ENCODE peak calls at places on chromosomes 12 and 14, in six cellular contexts. S is GM12878, H is right lobe of liver, A is gastrocnemius medialis, W is upper lobe of left lung, R is HepG2. L is an unnamed sample.
A peak's percentile ranks its signal among the peaks of the same experiment; 100 is the strongest.

GRCh38 chr12:94109154-94109553 is 39.2 kb upstream of the PLXNC1 start:
- ATAC-seq in S (peak; percentile 76), H (no peak), A (no peak), W (no peak), R (no peak), L (peak; percentile 5)

GRCh38 chr12:59874781-59875180 is 279.0 kb downstream of the SLC16A7 start:
- ATAC-seq in S (no peak), H (no peak), A (no peak), W (no peak), R (no peak), L (no peak)

GRCh38 chr14:94517248-94517640 is 8.0 kb upstream of the SERPINA12 start:
- ATAC-seq in S (no peak), H (no peak), A (no peak), W (no peak), R (no peak), L (no peak)

GRCh38 chr14:61602733-61603077 is 92.6 kb upstream of the HIF1A start:
- ATAC-seq in S (peak; percentile 21), H (no peak), A (no peak), W (no peak), R (peak; percentile 82), L (no peak)

GRCh38 chr14:60349663-60350365 is 100.8 kb downstream of the PPM1A start:
- ATAC-seq in S (peak; percentile 81), H (peak; percentile 79), A (peak; percentile 62), W (no peak), R (peak; percentile 83), L (no peak)

GRCh38 chr14:68255697-68256178 is 436.2 kb downstream of the RAD51B start:
- ATAC-seq in S (no peak), H (no peak), A (no peak), W (no peak), R (no peak), L (no peak)

GRCh38 chr12:6635375-6635855 is 344 bp downstream of the LPAR5 start:
- ATAC-seq in S (peak; percentile 55), H (peak; percentile 11), A (no peak), W (no peak), R (peak; percentile 6), L (no peak)

GRCh38 chr14:66425402-66425801 is 60.8 kb upstream of the CCDC196 start:
- ATAC-seq in S (no peak), H (peak; percentile 87), A (peak; percentile 99), W (no peak), R (no peak), L (no peak)

GRCh38 chr14:33704486-33704885 is 246.4 kb downstream of the EGLN3 start:
- ATAC-seq in S (peak; percentile 43), H (no peak), A (no peak), W (no peak), R (no peak), L (no peak)

GRCh38 chr12:29110506-29111442 is 38.3 kb upstream of the FAR2 start:
- ATAC-seq in S (peak; percentile 41), H (no peak), A (no peak), W (no peak), R (no peak), L (no peak)

GRCh38 chr12:56223571-56224101 is 506 bp upstream of the NABP2 start:
- ATAC-seq in S (no peak), H (no peak), A (no peak), W (no peak), R (no peak), L (no peak)

GRCh38 chr12:52390739-52391617 is 5.5 kb upstream of the KRT84 start:
- ATAC-seq in S (peak; percentile 62), H (peak; percentile 40), A (no peak), W (peak; percentile 37), R (peak; percentile 77), L (no peak)

GRCh38 chr12:92478692-92479091 is 224.1 kb upstream of the PLEKHG7 start:
- ATAC-seq in S (no peak), H (no peak), A (no peak), W (no peak), R (no peak), L (no peak)

GRCh38 chr12:47698055-47698454 is 7.8 kb downstream of the RPAP3 start:
- ATAC-seq in S (peak; percentile 81), H (no peak), A (no peak), W (no peak), R (no peak), L (no peak)

GRCh38 chr12:89451876-89452275 is 72.7 kb downstream of the GALNT4 start:
- ATAC-seq in S (no peak), H (peak; percentile 54), A (no peak), W (no peak), R (no peak), L (peak; percentile 49)

GRCh38 chr12:115140981-115141380 is 457.0 kb upstream of the TBX3 start:
- ATAC-seq in S (no peak), H (no peak), A (no peak), W (no peak), R (no peak), L (no peak)

GRCh38 chr12:113932411-113933196 is 33.5 kb downstream of the RBM19 start:
- ATAC-seq in S (no peak), H (peak; percentile 99), A (no peak), W (no peak), R (peak; percentile 71), L (peak; percentile 44)

GRCh38 chr14:31944256-31945073 is 132.6 kb upstream of the ARHGAP5 start:
- ATAC-seq in S (peak; percentile 48), H (no peak), A (no peak), W (no peak), R (peak; percentile 92), L (no peak)

GRCh38 chr12:116257213-116257612 is 20.3 kb downstream of the MED13L start:
- ATAC-seq in S (peak; percentile 50), H (no peak), A (peak; percentile 87), W (peak; percentile 73), R (no peak), L (peak; percentile 70)

GRCh38 chr12:3171195-3171591 is 94.0 kb downstream of the TSPAN9 start:
- ATAC-seq in S (no peak), H (no peak), A (no peak), W (no peak), R (no peak), L (no peak)

GRCh38 chr12:41514050-41514449 is 325.9 kb downstream of the PDZRN4 start:
- ATAC-seq in S (no peak), H (no peak), A (no peak), W (peak; percentile 62), R (no peak), L (no peak)

GRCh38 chr14:89484445-89484844 is 67.4 kb upstream of the FOXN3 start:
- ATAC-seq in S (no peak), H (peak; percentile 49), A (no peak), W (no peak), R (no peak), L (no peak)

GRCh38 chr14:100294213-100294962 is 11.9 kb downstream of the SLC25A29 start:
- ATAC-seq in S (peak; percentile 60), H (no peak), A (no peak), W (no peak), R (no peak), L (peak; percentile 24)

GRCh38 chr12:6182279-6182898 is 17.8 kb upstream of the CD9 start:
- ATAC-seq in S (peak; percentile 21), H (peak; percentile 40), A (peak; percentile 46), W (peak; percentile 71), R (peak; percentile 76), L (peak; percentile 59)

GRCh38 chr12:24719293-24719721 is 229.6 kb downstream of the BCAT1 start:
- ATAC-seq in S (peak; percentile 93), H (no peak), A (no peak), W (no peak), R (no peak), L (no peak)

GRCh38 chr12:92696240-92696639 is 6.5 kb upstream of the PLEKHG7 start:
- ATAC-seq in S (no peak), H (peak; percentile 86), A (no peak), W (no peak), R (no peak), L (no peak)

GRCh38 chr14:65261425-65261920 is 151.1 kb upstream of the FUT8 start:
- ATAC-seq in S (no peak), H (no peak), A (no peak), W (no peak), R (no peak), L (no peak)

GRCh38 chr14:28719130-28719529 is 47.5 kb upstream of the FOXG1 start:
- ATAC-seq in S (no peak), H (no peak), A (no peak), W (no peak), R (no peak), L (no peak)

GRCh38 chr12:119667577-119668314 is at the start of gene PRKAB1:
- ATAC-seq in S (peak; percentile 91), H (peak; percentile 95), A (peak; percentile 86), W (peak; percentile 95), R (peak; percentile 94), L (peak; percentile 100)
- TF ChIP-seq POLR2A in S (peak; percentile 97), H (peak; percentile 69), A (peak; percentile 67), W (peak; percentile 69), R (peak; percentile 80), L (peak; percentile 68)

GRCh38 chr14:81313200-81313599 is 86.9 kb downstream of the STON2 start:
- ATAC-seq in S (no peak), H (no peak), A (no peak), W (no peak), R (no peak), L (no peak)

GRCh38 chr14:81315344-81315743 is 84.8 kb downstream of the STON2 start:
- ATAC-seq in S (no peak), H (no peak), A (no peak), W (no peak), R (no peak), L (no peak)

GRCh38 chr14:81312289-81312876 is 87.7 kb downstream of the STON2 start:
- ATAC-seq in S (no peak), H (no peak), A (no peak), W (no peak), R (no peak), L (no peak)

GRCh38 chr14:81313775-81314429 is 86.2 kb downstream of the STON2 start:
- ATAC-seq in S (no peak), H (no peak), A (no peak), W (no peak), R (no peak), L (no peak)

GRCh38 chr14:81314443-81315175 is 85.5 kb downstream of the STON2 start:
- ATAC-seq in S (no peak), H (no peak), A (no peak), W (no peak), R (no peak), L (no peak)
- H3K4me3 ChIP-seq in S (no peak overlapping the region), H (no peak overlapping the region), A (no peak overlapping the region), W (no peak overlapping the region), R (no peak overlapping the region), L (no peak overlapping the region)

GRCh38 chr12:104460041-104460757 is 3.5 kb downstream of the CHST11 start:
- ATAC-seq in S (no peak), H (no peak), A (no peak), W (no peak), R (no peak), L (no peak)
- H3K36me3 ChIP-seq in S (no peaks in the 10 kb centered on the region), H (no peaks in the 10 kb centered on the region), A (no peaks in the 10 kb centered on the region), W (no peaks in the 10 kb centered on the region), R (no peaks in the 10 kb centered on the region), L (no peaks in the 10 kb centered on the region)

DNA sequence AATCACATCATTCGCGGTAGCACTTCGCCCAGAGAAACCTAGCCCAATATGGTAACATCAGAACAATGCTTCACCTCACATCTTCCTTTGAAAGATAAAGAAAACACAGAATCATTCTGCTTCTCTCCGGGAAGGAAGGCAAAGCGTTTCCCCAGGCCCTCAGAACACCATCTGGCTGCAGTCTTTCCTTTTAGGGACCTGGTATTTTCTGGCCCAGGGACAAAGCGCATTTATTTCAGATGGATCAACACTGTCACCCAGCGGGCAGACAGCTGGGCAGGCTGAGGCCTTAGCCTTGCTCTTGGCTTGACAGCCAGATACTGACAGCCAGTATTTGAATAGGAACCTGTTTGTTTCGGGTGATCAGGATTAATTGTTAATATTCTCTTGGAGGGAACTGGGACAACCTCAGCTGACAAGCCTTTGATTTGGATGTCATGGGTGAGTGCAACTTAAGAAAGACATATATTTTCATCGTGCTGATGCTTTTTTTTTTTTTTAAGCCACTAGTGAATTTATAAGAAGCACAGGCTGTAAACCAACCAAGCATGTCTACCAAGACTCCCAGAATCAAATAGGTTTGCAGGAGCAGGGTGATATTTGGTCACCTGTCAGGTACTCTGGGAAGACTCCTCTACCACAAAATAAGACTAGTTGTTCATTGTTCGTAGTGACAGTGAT is 118.9 kb downstream of the VEZT start:
- ATAC-seq in S (peak; percentile 56), H (peak; percentile 100), A (peak; percentile 95), W (peak; percentile 88), R (peak; percentile 92), L (peak; percentile 82)
- TF ChIP-seq POLR2A in S (no peak), H (no peak), A (no peak), W (no peak), R (no peak), L (no peak)